ENCODE peak calls at places on chromosomes 13 and 19, in four cellular contexts. One of them, this sample, is unnamed.
A peak's percentile ranks its signal among the peaks of the same experiment; 100 is the strongest.

GRCh38 chr13:59318320-59318930 is 845.3 kb downstream of the DIAPH3 start:
- DNase-seq in breast epithelium: peak; percentile 63
- DNase-seq in NCI-H774: peak; percentile 23
- DNase-seq in activated CD4-positive, CD25-positive, alpha-beta regulatory T cell treated with anti-CD3 and anti-CD28 coated beads, Interleukin-2, amount 50 U/mL, for 72 hours: peak; percentile 51
- DNase-seq in this sample: peak; percentile 88

GRCh38 chr19:17061205-17061604 is 14.0 kb downstream of the HAUS8 start:
- DNase-seq in activated CD4-positive, CD25-positive, alpha-beta regulatory T cell treated with anti-CD3 and anti-CD28 coated beads, Interleukin-2, amount 50 U/mL, for 72 hours: no peak
- DNase-seq in breast epithelium: no peak
- DNase-seq in NCI-H774: no peak
- DNase-seq in this sample: no peak

GRCh38 chr19:15780595-15781418 is 6.7 kb upstream of the OR10H5 start:
- DNase-seq in activated CD4-positive, CD25-positive, alpha-beta regulatory T cell treated with anti-CD3 and anti-CD28 coated beads, Interleukin-2, amount 50 U/mL, for 72 hours: no peak
- DNase-seq in NCI-H774: no peak
- DNase-seq in breast epithelium: no peak
- DNase-seq in this sample: no peak

GRCh38 chr13:105965910-105966309 is 569.6 kb downstream of the EFNB2 start:
- DNase-seq in breast epithelium: no peak
- DNase-seq in NCI-H774: no peak
- DNase-seq in activated CD4-positive, CD25-positive, alpha-beta regulatory T cell treated with anti-CD3 and anti-CD28 coated beads, Interleukin-2, amount 50 U/mL, for 72 hours: no peak
- DNase-seq in this sample: no peak

GRCh38 chr13:50910483-50910805 is 853 bp downstream of the RNASEH2B start:
- DNase-seq in breast epithelium: peak; percentile 56
- DNase-seq in NCI-H774: peak; percentile 20
- DNase-seq in activated CD4-positive, CD25-positive, alpha-beta regulatory T cell treated with anti-CD3 and anti-CD28 coated beads, Interleukin-2, amount 50 U/mL, for 72 hours: no peak
- DNase-seq in this sample: peak; percentile 30

GRCh38 chr13:104614746-104615145 is 1548.5 kb upstream of the SLC10A2 start:
- DNase-seq in NCI-H774: no peak
- DNase-seq in activated CD4-positive, CD25-positive, alpha-beta regulatory T cell treated with anti-CD3 and anti-CD28 coated beads, Interleukin-2, amount 50 U/mL, for 72 hours: no peak
- DNase-seq in breast epithelium: no peak
- DNase-seq in this sample: no peak

GRCh38 chr13:95327190-95327589 is 25.9 kb upstream of the ABCC4 start:
- DNase-seq in breast epithelium: no peak
- DNase-seq in activated CD4-positive, CD25-positive, alpha-beta regulatory T cell treated with anti-CD3 and anti-CD28 coated beads, Interleukin-2, amount 50 U/mL, for 72 hours: no peak
- DNase-seq in NCI-H774: no peak
- DNase-seq in this sample: no peak

GRCh38 chr13:44649118-44649455 is 73.0 kb upstream of the TSC22D1 start:
- DNase-seq in NCI-H774: no peak
- DNase-seq in activated CD4-positive, CD25-positive, alpha-beta regulatory T cell treated with anti-CD3 and anti-CD28 coated beads, Interleukin-2, amount 50 U/mL, for 72 hours: no peak
- DNase-seq in breast epithelium: no peak
- DNase-seq in this sample: no peak

GRCh38 chr13:97498419-97498818 is 64.5 kb downstream of the RAP2A start:
- DNase-seq in breast epithelium: no peak
- DNase-seq in NCI-H774: no peak
- DNase-seq in activated CD4-positive, CD25-positive, alpha-beta regulatory T cell treated with anti-CD3 and anti-CD28 coated beads, Interleukin-2, amount 50 U/mL, for 72 hours: no peak
- DNase-seq in this sample: no peak

GRCh38 chr13:113785051-113786010 is 26.3 kb downstream of the TMEM255B start:
- DNase-seq in activated CD4-positive, CD25-positive, alpha-beta regulatory T cell treated with anti-CD3 and anti-CD28 coated beads, Interleukin-2, amount 50 U/mL, for 72 hours: no peak
- DNase-seq in breast epithelium: no peak
- DNase-seq in NCI-H774: no peak
- DNase-seq in this sample: no peak

This sample was measured in neural crest cell.